ENCODE peak calls at places on chromosome 15, in five cellular contexts. W is mesenchymal stem cell, B is neuronal stem cell, E is H9, J is trophoblast cell. S is an unnamed sample.

GRCh38 chr15:35674873-35675781 is 129.2 kb upstream of the DPH6 start:
- DNase-seq in B (no peak), E (no peak), W (peak; percentile 84), J (no peak), S (no peak)

GRCh38 chr15:58490405-58491150 is 58.8 kb downstream of the LIPC start:
- DNase-seq in B (no peak), W (no peak), J (peak; percentile 6), E (no peak), S (no peak)

GRCh38 chr15:60120100-60120499 is 116.0 kb downstream of the FOXB1 start:
- DNase-seq in E (peak; percentile 76), W (no peak), J (no peak), B (no peak), S (no peak)

GRCh38 chr15:70283511-70283910 is 185.8 kb upstream of the TLE3 start:
- DNase-seq in W (no peak), J (no peak), E (no peak), B (no peak), S (no peak)

GRCh38 chr15:100186960-100187359 is 154.8 kb downstream of the ADAMTS17 start:
- DNase-seq in W (no peak), B (no peak), E (no peak), J (no peak), S (no peak)

GRCh38 chr15:59399465-59400102 is 26.9 kb upstream of the MYO1E start:
- DNase-seq in B (no peak), W (no peak), E (no peak), J (no peak), S (no peak)

GRCh38 chr15:58473720-58474119 is 41.9 kb downstream of the LIPC start:
- DNase-seq in B (no peak), W (peak; percentile 65), J (peak; percentile 74), E (no peak), S (no peak)

GRCh38 chr15:40843885-40844542 is at the start of gene SPINT1:
- DNase-seq in B (no peak), E (peak; percentile 63), W (peak; percentile 22), J (peak; percentile 47), S (peak; percentile 79)

GRCh38 chr15:87609909-87610308 is 646.6 kb downstream of the NTRK3 start:
- DNase-seq in B (no peak), J (no peak), E (no peak), W (no peak), S (no peak)
- H2BK12ac ChIP-seq in B (no peak overlapping the region), J (no peak overlapping the region), E (no peak overlapping the region), W (no peak overlapping the region), S (no peak overlapping the region)

GRCh38 chr15:90603893-90604292 is 74.2 kb downstream of the CRTC3 start:
- DNase-seq in J (peak; percentile 19), E (no peak), W (no peak), B (no peak), S (no peak)
- H2BK12ac ChIP-seq in J (no peak overlapping the region), E (no peak overlapping the region), W (no peak overlapping the region), B (no peak overlapping the region), S (no peak overlapping the region)

DNA sequence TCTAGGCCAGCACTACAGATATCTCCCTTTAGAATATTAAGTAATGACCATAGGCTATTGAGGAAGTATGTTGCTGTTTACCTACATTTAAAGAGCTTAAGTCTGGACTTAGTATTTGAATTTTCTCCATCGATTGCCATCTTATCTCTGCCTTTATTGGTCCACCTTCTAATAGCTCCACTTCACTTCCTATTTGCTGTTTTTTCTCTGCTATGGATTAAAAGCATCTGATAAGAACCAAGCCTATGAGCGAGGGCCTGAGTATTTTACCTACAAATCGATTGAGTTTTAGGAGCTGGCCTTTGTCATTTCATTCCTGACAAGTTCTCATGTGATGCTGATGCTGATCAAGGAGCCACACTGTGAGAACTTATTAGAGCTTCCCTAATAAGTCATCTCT is 52.6 kb upstream of the AKAP13 start:
- DNase-seq in J (no peak), E (no peak), W (no peak), B (no peak), S (no peak)
- H2BK12ac ChIP-seq in J (no peak overlapping the region), E (no peak overlapping the region), W (no peak overlapping the region), B (no peak overlapping the region), S (no peak overlapping the region)

GRCh38 chr15:63210151-63211051 is 21.0 kb downstream of the RAB8B start:
- DNase-seq in B (no peak), J (no peak), E (peak; percentile 38), W (no peak), S (no peak)
- H2BK12ac ChIP-seq in B (no peak overlapping the region), J (no peak overlapping the region), E (no peak overlapping the region), W (peak overlapping the region; percentile 42), S (no peak overlapping the region)